ENCODE peak calls at places on chromosomes 11 and 22, in seven cellular contexts. One of them, this sample, is unnamed.

GRCh38 chr11:2088284-2088683 is 50.9 kb downstream of the IGF2 start:
- DNase-seq in PC-3: no peak
- DNase-seq in fibroblast of villous mesenchyme: no peak
- DNase-seq in pancreas: no peak
- DNase-seq in dorsolateral prefrontal cortex: no peak
- DNase-seq in fibroblast of the aortic adventitia: no peak
- DNase-seq in astrocyte: no peak
- DNase-seq in this sample: no peak

GRCh38 chr22:41197808-41198585 is 7.1 kb upstream of the L3MBTL2 start:
- DNase-seq in dorsolateral prefrontal cortex: no peak
- DNase-seq in fibroblast of villous mesenchyme: peak
- DNase-seq in astrocyte: peak
- DNase-seq in fibroblast of the aortic adventitia: peak
- DNase-seq in pancreas: no peak
- DNase-seq in PC-3: peak
- DNase-seq in this sample: no peak

GRCh38 chr11:2559527-2560311 is 114.9 kb downstream of the KCNQ1 start:
- DNase-seq in fibroblast of the aortic adventitia: no peak
- DNase-seq in pancreas: peak
- DNase-seq in PC-3: no peak
- DNase-seq in dorsolateral prefrontal cortex: no peak
- DNase-seq in astrocyte: no peak
- DNase-seq in fibroblast of villous mesenchyme: no peak
- DNase-seq in this sample: no peak

GRCh38 chr11:128734439-128735224 is 40.8 kb downstream of the FLI1 start:
- DNase-seq in pancreas: no peak
- DNase-seq in fibroblast of villous mesenchyme: no peak
- DNase-seq in astrocyte: no peak
- DNase-seq in PC-3: no peak
- DNase-seq in dorsolateral prefrontal cortex: peak
- DNase-seq in fibroblast of the aortic adventitia: no peak
- DNase-seq in this sample: no peak

GRCh38 chr22:20996598-20997535 is 5.1 kb downstream of the THAP7 start:
- DNase-seq in fibroblast of villous mesenchyme: no peak
- DNase-seq in dorsolateral prefrontal cortex: no peak
- DNase-seq in PC-3: no peak
- DNase-seq in fibroblast of the aortic adventitia: no peak
- DNase-seq in astrocyte: no peak
- DNase-seq in pancreas: peak
- DNase-seq in this sample: no peak

GRCh38 chr22:40874016-40874415 is 12.1 kb upstream of the DNAJB7 start:
- DNase-seq in fibroblast of villous mesenchyme: no peak
- DNase-seq in PC-3: no peak
- DNase-seq in astrocyte: no peak
- DNase-seq in pancreas: no peak
- DNase-seq in dorsolateral prefrontal cortex: no peak
- DNase-seq in fibroblast of the aortic adventitia: no peak
- DNase-seq in this sample: no peak

GRCh38 chr11:118156531-118157185 is 4.0 kb upstream of the SCN4B start:
- DNase-seq in astrocyte: no peak
- DNase-seq in fibroblast of the aortic adventitia: no peak
- DNase-seq in pancreas: no peak
- DNase-seq in fibroblast of villous mesenchyme: no peak
- DNase-seq in dorsolateral prefrontal cortex: no peak
- DNase-seq in PC-3: peak
- DNase-seq in this sample: no peak

GRCh38 chr11:120031156-120031555 is 106.8 kb downstream of the TRIM29 start:
- DNase-seq in dorsolateral prefrontal cortex: no peak
- DNase-seq in fibroblast of villous mesenchyme: no peak
- DNase-seq in pancreas: no peak
- DNase-seq in astrocyte: no peak
- DNase-seq in PC-3: no peak
- DNase-seq in fibroblast of the aortic adventitia: no peak
- DNase-seq in this sample: no peak

GRCh38 chr11:110130642-110131238 is 37.5 kb downstream of the ZC3H12C start:
- DNase-seq in dorsolateral prefrontal cortex: peak
- DNase-seq in fibroblast of villous mesenchyme: no peak
- DNase-seq in PC-3: no peak
- DNase-seq in pancreas: no peak
- DNase-seq in fibroblast of the aortic adventitia: no peak
- DNase-seq in astrocyte: peak
- DNase-seq in this sample: no peak

GRCh38 chr11:130071211-130071712 is 1.6 kb downstream of the APLP2 start:
- DNase-seq in PC-3: peak
- DNase-seq in astrocyte: peak
- DNase-seq in dorsolateral prefrontal cortex: no peak
- DNase-seq in fibroblast of villous mesenchyme: peak
- DNase-seq in fibroblast of the aortic adventitia: peak
- DNase-seq in pancreas: no peak
- DNase-seq in this sample: no peak

GRCh38 chr11:70476669-70477068 is 78.3 kb downstream of the CTTN start:
- DNase-seq in pancreas: no peak
- DNase-seq in fibroblast of villous mesenchyme: no peak
- DNase-seq in astrocyte: no peak
- DNase-seq in PC-3: peak
- DNase-seq in fibroblast of the aortic adventitia: no peak
- DNase-seq in dorsolateral prefrontal cortex: no peak
- DNase-seq in this sample: no peak

GRCh38 chr11:81644239-81644840 is 1089.3 kb downstream of the FAM181B start:
- DNase-seq in fibroblast of villous mesenchyme: peak
- DNase-seq in fibroblast of the aortic adventitia: peak
- DNase-seq in dorsolateral prefrontal cortex: peak
- DNase-seq in astrocyte: peak
- DNase-seq in PC-3: peak
- DNase-seq in pancreas: no peak
- DNase-seq in this sample: no peak

GRCh38 chr11:47950396-47950795 is 30.0 kb upstream of the PTPRJ start:
- DNase-seq in astrocyte: no peak
- DNase-seq in fibroblast of the aortic adventitia: peak
- DNase-seq in pancreas: no peak
- DNase-seq in PC-3: no peak
- DNase-seq in fibroblast of villous mesenchyme: no peak
- DNase-seq in dorsolateral prefrontal cortex: no peak
- DNase-seq in this sample: no peak

GRCh38 chr22:50547231-50547851 is 1.6 kb downstream of the KLHDC7B start:
- DNase-seq in pancreas: no peak
- DNase-seq in PC-3: no peak
- DNase-seq in fibroblast of the aortic adventitia: no peak
- DNase-seq in astrocyte: no peak
- DNase-seq in dorsolateral prefrontal cortex: no peak
- DNase-seq in fibroblast of villous mesenchyme: no peak
- DNase-seq in this sample: no peak

GRCh38 chr11:68369161-68369560 is 56.8 kb downstream of the LRP5 start:
- DNase-seq in astrocyte: no peak
- DNase-seq in fibroblast of villous mesenchyme: no peak
- DNase-seq in fibroblast of the aortic adventitia: no peak
- DNase-seq in dorsolateral prefrontal cortex: no peak
- DNase-seq in PC-3: no peak
- DNase-seq in pancreas: no peak
- DNase-seq in this sample: no peak

DNA sequence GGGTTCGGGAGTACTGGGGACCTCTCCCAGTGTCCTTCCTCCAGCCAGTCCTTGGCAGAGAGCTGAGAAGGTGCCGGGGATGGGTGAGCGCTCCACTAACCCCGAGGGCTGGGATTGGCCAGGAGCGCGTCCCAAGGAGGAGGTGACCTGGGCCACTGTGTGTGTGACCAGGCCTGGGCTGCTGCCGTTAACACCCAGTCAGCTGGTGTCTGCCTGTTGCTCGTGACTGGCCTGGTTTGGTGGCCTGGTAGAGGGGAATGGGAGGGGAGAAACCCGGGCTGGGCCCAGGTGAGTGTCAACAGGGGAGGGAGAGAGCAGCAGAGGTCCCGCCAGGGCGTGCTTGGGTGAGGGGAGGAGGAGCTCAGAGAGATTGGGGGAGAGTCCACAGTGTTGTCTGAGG is 29.9 kb upstream of the GRAMD4 start:
- DNase-seq in PC-3: no peak
- DNase-seq in fibroblast of the aortic adventitia: no peak
- DNase-seq in fibroblast of villous mesenchyme: no peak
- DNase-seq in astrocyte: no peak
- DNase-seq in pancreas: no peak
- DNase-seq in dorsolateral prefrontal cortex: no peak
- DNase-seq in this sample: no peak
- TF ChIP-seq CTCF in PC-3: no peak
- TF ChIP-seq CTCF in fibroblast of the aortic adventitia: no peak
- TF ChIP-seq CTCF in fibroblast of villous mesenchyme: no peak
- TF ChIP-seq CTCF in astrocyte: no peak
- TF ChIP-seq CTCF in pancreas: no peak
- TF ChIP-seq CTCF in dorsolateral prefrontal cortex: no peak
- TF ChIP-seq CTCF in this sample: no peak

GRCh38 chr11:126538071-126538470 is 182.6 kb downstream of the ST3GAL4 start:
- DNase-seq in fibroblast of villous mesenchyme: no peak
- DNase-seq in fibroblast of the aortic adventitia: no peak
- DNase-seq in astrocyte: no peak
- DNase-seq in dorsolateral prefrontal cortex: no peak
- DNase-seq in PC-3: no peak
- DNase-seq in pancreas: no peak
- DNase-seq in this sample: no peak
- TF ChIP-seq CTCF in fibroblast of villous mesenchyme: no peak
- TF ChIP-seq CTCF in fibroblast of the aortic adventitia: no peak
- TF ChIP-seq CTCF in astrocyte: no peak
- TF ChIP-seq CTCF in dorsolateral prefrontal cortex: no peak
- TF ChIP-seq CTCF in PC-3: no peak
- TF ChIP-seq CTCF in pancreas: no peak
- TF ChIP-seq CTCF in this sample: no peak

DNA sequence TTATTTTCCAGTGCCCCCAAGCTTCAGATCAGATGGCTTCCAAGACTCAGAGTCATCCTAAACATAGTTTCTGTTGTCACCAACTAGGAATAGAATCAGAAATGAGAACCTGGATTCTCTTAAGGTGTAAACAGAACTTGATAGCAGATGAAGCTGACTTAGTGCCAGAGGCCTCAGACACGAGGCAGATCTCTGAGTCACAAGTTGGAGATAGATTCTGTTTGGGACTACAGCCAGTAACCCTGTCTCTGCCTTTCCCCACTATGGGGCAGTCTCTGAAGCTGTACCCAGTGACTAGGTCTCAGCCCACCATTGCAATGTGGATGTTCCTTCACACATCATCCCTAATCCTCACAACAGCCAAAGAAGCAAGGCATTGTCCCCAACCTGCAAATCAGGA is 25.4 kb downstream of the NEU3 start:
- DNase-seq in pancreas: no peak
- DNase-seq in astrocyte: peak
- DNase-seq in PC-3: peak
- DNase-seq in fibroblast of the aortic adventitia: peak
- DNase-seq in fibroblast of villous mesenchyme: peak
- DNase-seq in dorsolateral prefrontal cortex: peak
- DNase-seq in this sample: no peak
- TF ChIP-seq CTCF in pancreas: no peak
- TF ChIP-seq CTCF in astrocyte: no peak
- TF ChIP-seq CTCF in PC-3: peak
- TF ChIP-seq CTCF in fibroblast of the aortic adventitia: peak
- TF ChIP-seq CTCF in fibroblast of villous mesenchyme: peak
- TF ChIP-seq CTCF in dorsolateral prefrontal cortex: no peak
- TF ChIP-seq CTCF in this sample: no peak

GRCh38 chr11:22920939-22921565 is 60.8 kb upstream of the CCDC179 start:
- DNase-seq in PC-3: peak
- DNase-seq in astrocyte: peak
- DNase-seq in dorsolateral prefrontal cortex: peak
- DNase-seq in pancreas: no peak
- DNase-seq in fibroblast of villous mesenchyme: peak
- DNase-seq in fibroblast of the aortic adventitia: peak
- DNase-seq in this sample: no peak
- TF ChIP-seq CTCF in PC-3: peak
- TF ChIP-seq CTCF in astrocyte: peak
- TF ChIP-seq CTCF in dorsolateral prefrontal cortex: peak
- TF ChIP-seq CTCF in pancreas: peak
- TF ChIP-seq CTCF in fibroblast of villous mesenchyme: peak
- TF ChIP-seq CTCF in fibroblast of the aortic adventitia: peak
- TF ChIP-seq CTCF in this sample: peak